ENCODE peak calls at places on chromosomes 11 and 22, in five cellular contexts. N is SK-N-SH, K is K562, Z is HepG2, Q is GM12878. X is an unnamed sample.

GRCh38 chr11:86537541-86538222 is 134.7 kb downstream of the ME3 start:
- DNase-seq in N (no peak), K (no peak), Z (no peak), Q (no peak), X (no peak)

GRCh38 chr22:31139866-31140716 is at the start of gene PLA2G3:
- DNase-seq in N (peak), K (peak), Z (peak), Q (no peak), X (no peak)

GRCh38 chr11:59769086-59769485 is 13.9 kb downstream of the STX3 start:
- DNase-seq in N (no peak), K (no peak), Z (no peak), Q (no peak), X (no peak)

GRCh38 chr22:46009730-46010129 is 32.8 kb upstream of the WNT7B start:
- DNase-seq in N (no peak), K (no peak), Z (no peak), Q (no peak), X (no peak)

GRCh38 chr11:61543606-61544306 is 35.2 kb downstream of the LRRC10B start:
- DNase-seq in N (no peak), K (no peak), Z (peak), Q (no peak), X (no peak)

GRCh38 chr11:103946793-103947565 is 89.5 kb upstream of the DDI1 start:
- DNase-seq in N (no peak), K (no peak), Z (no peak), Q (no peak), X (no peak)

GRCh38 chr11:16392646-16393045 is 36.3 kb upstream of the SOX6 start:
- DNase-seq in N (no peak), K (no peak), Z (no peak), Q (no peak), X (no peak)

GRCh38 chr11:87020336-87020735 is 17.4 kb upstream of the TMEM135 start:
- DNase-seq in N (no peak), K (no peak), Z (no peak), Q (no peak), X (no peak)

GRCh38 chr22:29096736-29097669 is 24.2 kb downstream of the KREMEN1 start:
- DNase-seq in N (no peak), K (peak), Z (peak), Q (no peak), X (no peak)

GRCh38 chr22:50737728-50738648 is at the start of gene ACR:
- DNase-seq in N (no peak), K (no peak), Z (no peak), Q (no peak), X (no peak)

GRCh38 chr11:68370211-68371111 is 58.1 kb downstream of the LRP5 start:
- DNase-seq in N (peak), K (no peak), Z (no peak), Q (peak), X (no peak)

GRCh38 chr11:34358258-34358665 is 452 bp upstream of the ABTB2 start:
- DNase-seq in N (no peak), K (peak), Z (peak), Q (no peak), X (peak)

DNA sequence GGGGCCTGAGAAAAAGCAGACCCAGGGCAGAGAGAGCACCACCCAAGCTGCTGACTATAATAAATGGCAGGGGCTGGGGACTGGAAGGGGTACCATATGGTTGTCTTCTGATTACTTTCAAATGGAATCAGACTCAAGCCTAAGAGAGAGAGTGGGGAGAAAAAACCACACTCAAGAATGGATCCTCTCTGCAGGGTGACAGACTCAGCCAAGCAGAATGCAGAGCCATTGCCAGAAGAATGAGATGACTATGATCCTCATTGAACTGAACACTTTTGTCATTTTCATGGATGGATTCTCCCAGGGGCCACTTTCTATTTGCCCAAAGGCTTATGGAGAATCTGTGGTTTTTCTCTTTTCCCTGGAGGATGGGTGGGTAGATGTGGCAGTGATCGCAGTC is 8.7 kb downstream of the UBASH3B start:
- DNase-seq in N (no peak), K (no peak), Z (no peak), Q (no peak), X (no peak)
- TF ChIP-seq FOXM1 in N (no peak), K (no peak), Z (no peak), Q (no peak), X (no peak)

GRCh38 chr22:44532466-44533025 is 34.5 kb upstream of the RTL6 start:
- DNase-seq in N (no peak), K (no peak), Z (no peak), Q (no peak), X (no peak)

GRCh38 chr22:44526431-44527115 is 28.5 kb upstream of the RTL6 start:
- DNase-seq in N (peak), K (no peak), Z (no peak), Q (no peak), X (no peak)

GRCh38 chr22:44531487-44531886 is 33.5 kb upstream of the RTL6 start:
- DNase-seq in N (peak), K (no peak), Z (no peak), Q (no peak), X (no peak)

GRCh38 chr22:44530569-44530968 is 32.5 kb upstream of the RTL6 start:
- DNase-seq in N (no peak), K (no peak), Z (no peak), Q (no peak), X (no peak)

GRCh38 chr22:44530106-44530505 is 32.1 kb upstream of the RTL6 start:
- DNase-seq in N (no peak), K (no peak), Z (no peak), Q (no peak), X (no peak)
- TF ChIP-seq FOXM1 in N (no peak), K (no peak), Z (no peak), Q (no peak), X (no peak)

GRCh38 chr22:36239150-36239400 is 252 bp downstream of the APOL2 start:
- DNase-seq in N (peak), K (no peak), Z (no peak), Q (no peak), X (no peak)

GRCh38 chr22:36239401-36240171 is at the start of gene APOL2:
- DNase-seq in N (peak), K (peak), Z (peak), Q (peak), X (peak)

GRCh38 chr22:36236338-36237319 is 2.7 kb downstream of the APOL2 start:
- DNase-seq in N (no peak), K (no peak), Z (no peak), Q (no peak), X (no peak)

GRCh38 chr22:36238348-36239149 is 778 bp downstream of the APOL2 start:
- DNase-seq in N (peak), K (peak), Z (no peak), Q (no peak), X (no peak)

GRCh38 chr22:36237462-36238347 is 1.6 kb downstream of the APOL2 start:
- DNase-seq in N (no peak), K (no peak), Z (no peak), Q (no peak), X (no peak)
- TF ChIP-seq FOXM1 in N (no peak), K (no peak), Z (no peak), Q (no peak), X (no peak)

GRCh38 chr11:3155216-3155615 is 9.9 kb downstream of the OSBPL5 start:
- DNase-seq in N (no peak), K (no peak), Z (no peak), Q (no peak), X (no peak)

GRCh38 chr11:3153291-3153861 is 11.7 kb downstream of the OSBPL5 start:
- DNase-seq in N (no peak), K (no peak), Z (no peak), Q (no peak), X (no peak)

GRCh38 chr11:3155691-3156258 is 9.3 kb downstream of the OSBPL5 start:
- DNase-seq in N (peak), K (no peak), Z (no peak), Q (no peak), X (no peak)

GRCh38 chr11:3152471-3153110 is 12.5 kb downstream of the OSBPL5 start:
- DNase-seq in N (no peak), K (no peak), Z (no peak), Q (no peak), X (no peak)

GRCh38 chr11:3154001-3154599 is 11.0 kb downstream of the OSBPL5 start:
- DNase-seq in N (no peak), K (peak), Z (no peak), Q (no peak), X (no peak)
- TF ChIP-seq FOXM1 in N (no peak), K (no peak), Z (no peak), Q (no peak), X (no peak)

DNA sequence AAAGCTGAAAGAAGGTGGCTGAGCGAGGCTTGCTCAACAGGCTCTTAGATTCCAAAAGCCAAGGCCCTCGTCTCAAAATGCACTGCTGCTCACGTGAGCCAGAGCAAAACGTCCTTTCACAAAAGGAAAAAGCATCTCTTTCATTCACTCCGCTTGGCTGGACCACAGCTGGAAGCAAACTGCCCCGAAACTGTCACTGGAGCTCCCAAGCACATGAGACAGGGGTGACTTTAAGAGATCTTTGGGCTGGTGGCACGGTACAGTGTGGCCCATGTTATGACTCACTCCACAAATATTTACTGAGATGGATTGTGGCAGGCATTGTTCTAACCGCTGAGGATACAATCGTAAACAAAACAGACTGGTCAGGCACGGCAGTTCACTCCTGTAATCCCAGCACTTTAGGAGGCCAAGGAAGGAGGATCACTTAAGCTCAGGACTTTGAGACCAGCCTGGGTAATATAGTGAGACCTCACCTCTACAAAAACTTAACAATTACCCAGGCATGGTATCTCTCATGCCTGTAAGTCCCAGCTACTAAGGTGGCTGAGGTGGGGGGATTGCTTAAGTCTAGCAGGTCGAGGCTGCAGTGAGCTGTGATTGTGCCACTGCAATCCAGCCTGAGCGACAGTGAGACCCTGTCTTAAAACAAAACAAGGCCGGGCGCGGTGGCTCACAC is 3.6 kb downstream of the PLA2G6 start:
- DNase-seq in N (no peak), K (peak), Z (peak), Q (no peak), X (peak)
- TF ChIP-seq FOXM1 in N (no peak), K (no peak), Z (no peak), Q (no peak), X (no peak)

GRCh38 chr22:44128961-44129613 is 51.6 kb upstream of the PARVG start:
- DNase-seq in N (no peak), K (no peak), Z (no peak), Q (no peak), X (no peak)

GRCh38 chr22:44129614-44129976 is 51.1 kb upstream of the PARVG start:
- DNase-seq in N (peak), K (peak), Z (no peak), Q (no peak), X (no peak)

GRCh38 chr22:44125421-44125820 is 55.3 kb upstream of the PARVG start:
- DNase-seq in N (no peak), K (no peak), Z (no peak), Q (no peak), X (no peak)

GRCh38 chr22:44127353-44127752 is 53.4 kb upstream of the PARVG start:
- DNase-seq in N (no peak), K (no peak), Z (no peak), Q (no peak), X (no peak)

GRCh38 chr22:44126807-44127206 is 53.9 kb upstream of the PARVG start:
- DNase-seq in N (no peak), K (no peak), Z (no peak), Q (no peak), X (no peak)
- TF ChIP-seq FOXM1 in N (no peak), K (no peak), Z (no peak), Q (no peak), X (no peak)

GRCh38 chr22:32396746-32397145 is 15.3 kb downstream of the RTCB start:
- DNase-seq in N (no peak), K (no peak), Z (no peak), Q (no peak), X (no peak)
- TF ChIP-seq FOXM1 in N (no peak), K (no peak), Z (no peak), Q (no peak), X (no peak)

GRCh38 chr11:79940976-79941735 is 500.3 kb upstream of the TENM4 start:
- DNase-seq in N (no peak), K (no peak), Z (no peak), Q (no peak), X (no peak)
- TF ChIP-seq FOXM1 in N (no peak), K (no peak), Z (no peak), Q (no peak), X (no peak)

GRCh38 chr11:101331411-101331810 is 201.8 kb upstream of the PGR start:
- DNase-seq in N (no peak), K (no peak), Z (no peak), Q (no peak), X (no peak)

GRCh38 chr11:101334581-101334980 is 205.0 kb upstream of the PGR start:
- DNase-seq in N (no peak), K (no peak), Z (no peak), Q (no peak), X (no peak)

GRCh38 chr11:101336155-101336554 is 206.5 kb upstream of the PGR start:
- DNase-seq in N (no peak), K (no peak), Z (no peak), Q (no peak), X (no peak)

GRCh38 chr11:101341578-101341977 is 212.0 kb upstream of the PGR start:
- DNase-seq in N (no peak), K (no peak), Z (no peak), Q (no peak), X (no peak)

DNA sequence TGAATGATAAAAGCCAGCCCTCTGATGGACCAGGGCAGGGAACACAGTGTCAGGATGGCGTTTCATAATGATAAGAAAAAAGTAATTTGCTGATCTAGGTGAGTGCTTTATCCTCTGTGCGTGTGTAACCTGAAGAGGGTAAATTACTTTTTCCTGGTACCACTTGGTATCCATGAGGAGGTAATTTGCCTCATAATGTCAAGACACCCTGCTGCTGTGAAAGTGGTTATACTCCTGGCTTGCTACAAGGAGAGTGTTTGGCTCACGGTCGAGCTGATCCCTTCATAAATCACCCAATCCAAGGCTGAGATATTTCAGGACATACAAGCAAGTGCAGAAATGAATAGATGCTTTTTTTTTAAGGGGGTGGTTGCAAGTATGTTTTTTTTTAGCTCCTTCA is 207.2 kb upstream of the PGR start:
- DNase-seq in N (no peak), K (no peak), Z (no peak), Q (no peak), X (no peak)
- TF ChIP-seq FOXM1 in N (no peak), K (no peak), Z (no peak), Q (no peak), X (no peak)

GRCh38 chr11:112160452-112160851 is 3.4 kb downstream of the IL18 start:
- DNase-seq in N (no peak), K (no peak), Z (no peak), Q (no peak), X (no peak)
- TF ChIP-seq FOXM1 in N (no peak), K (no peak), Z (no peak), Q (no peak), X (no peak)

X was measured in HEK293T.